ENCODE peak calls at places on chromosomes 7 and 10, in six cellular contexts. K is AG08396; X is activated CD4-positive, alpha-beta T cell treated with anti-CD3 and anti-CD28 coated beads, Interleukin-2, amount 50 U/mL, for 48 hours; T is activated CD4-positive, CD25-positive, alpha-beta regulatory T cell; W is type B pancreatic cell; G is AML-193. B is an unnamed sample.
A peak's percentile ranks its signal among the peaks of the same experiment; 100 is the strongest.

GRCh38 chr10:55852850-55853249 is 508.2 kb downstream of the ZWINT start:
- DNase-seq in X (no peak), T (no peak), G (no peak), K (no peak), W (no peak), B (no peak)

GRCh38 chr7:52917982-52918578 is 117.4 kb upstream of the POM121L12 start:
- DNase-seq in K (no peak), X (no peak), G (no peak), W (no peak), T (no peak), B (no peak)

GRCh38 chr7:124590814-124591213 is 174.8 kb downstream of the GPR37 start:
- DNase-seq in T (no peak), X (no peak), W (no peak), G (no peak), K (no peak), B (no peak)

GRCh38 chr7:131265227-131265626 is 62.4 kb upstream of the MKLN1 start:
- DNase-seq in X (no peak), W (no peak), T (no peak), K (no peak), G (no peak), B (no peak)

GRCh38 chr7:47782792-47783191 is 165.5 kb downstream of the PKD1L1 start:
- DNase-seq in K (no peak), G (no peak), W (no peak), T (no peak), X (no peak), B (no peak)

GRCh38 chr10:63798599-63799498 is 277.6 kb downstream of the REEP3 start:
- DNase-seq in G (no peak), K (peak; percentile 69), T (no peak), W (no peak), X (peak; percentile 7), B (peak; percentile 98)

GRCh38 chr10:121994429-121994881 is 5.5 kb downstream of the TACC2 start:
- DNase-seq in K (no peak), X (no peak), T (no peak), G (no peak), W (no peak), B (no peak)

GRCh38 chr10:90197766-90198165 is 496.4 kb downstream of the KIF20B start:
- DNase-seq in K (no peak), G (no peak), W (no peak), X (no peak), T (no peak), B (no peak)

GRCh38 chr7:33776791-33777190 is 128.5 kb upstream of the BMPER start:
- DNase-seq in K (no peak), X (no peak), G (no peak), T (no peak), W (no peak), B (no peak)

GRCh38 chr7:88664630-88665233 is 94.8 kb upstream of the ZNF804B start:
- DNase-seq in W (no peak), T (no peak), X (no peak), K (no peak), G (no peak), B (peak; percentile 54)

GRCh38 chr7:35036361-35037171 is 719 bp downstream of the DPY19L1 start:
- DNase-seq in T (no peak), K (peak; percentile 78), X (peak; percentile 43), W (peak; percentile 73), G (peak; percentile 38), B (peak; percentile 71)

GRCh38 chr10:100909506-100910260 is 3.1 kb upstream of the SLF2 start:
- DNase-seq in X (no peak), W (no peak), G (no peak), T (no peak), K (no peak), B (peak; percentile 55)

GRCh38 chr10:60732240-60733188 is 45.8 kb upstream of the CDK1 start:
- DNase-seq in T (no peak), W (peak; percentile 70), X (peak; percentile 26), K (no peak), G (no peak), B (no peak)

GRCh38 chr7:92547579-92547978 is 19.0 kb downstream of the RBM48 start:
- DNase-seq in T (no peak), X (no peak), G (no peak), K (no peak), W (no peak), B (no peak)

GRCh38 chr7:31122649-31123058 is 70.5 kb downstream of the ADCYAP1R1 start:
- DNase-seq in T (no peak), X (peak; percentile 52), K (peak; percentile 76), W (no peak), G (peak; percentile 57), B (peak; percentile 87)

GRCh38 chr10:90417466-90418210 is 440.2 kb downstream of the HTR7 start:
- DNase-seq in G (no peak), K (no peak), X (no peak), W (no peak), T (no peak), B (no peak)

GRCh38 chr7:100942038-100942774 is 7.1 kb upstream of the MUC3A start:
- DNase-seq in G (no peak), K (no peak), X (no peak), T (no peak), W (no peak), B (no peak)

GRCh38 chr7:146892151-146892550 is 775.5 kb downstream of the CNTNAP2 start:
- DNase-seq in K (no peak), X (no peak), T (no peak), G (no peak), W (no peak), B (no peak)

GRCh38 chr7:73482746-73483145 is 39.3 kb downstream of the BAZ1B start:
- DNase-seq in X (no peak), G (no peak), W (no peak), K (no peak), T (no peak), B (no peak)

GRCh38 chr10:69123306-69123746 is 652 bp upstream of the VPS26A start:
- DNase-seq in W (peak; percentile 76), G (no peak), T (no peak), X (no peak), K (peak; percentile 64), B (no peak)

GRCh38 chr7:12770227-12770975 is 83.0 kb downstream of the ARL4A start:
- DNase-seq in X (no peak), T (no peak), K (no peak), G (no peak), W (no peak), B (peak; percentile 69)

GRCh38 chr7:2638224-2638991 is 6.6 kb downstream of the TTYH3 start:
- DNase-seq in X (no peak), K (peak; percentile 87), W (no peak), T (no peak), G (no peak), B (peak; percentile 40)